ENCODE peak calls at places on chromosomes 4 and X, in four cellular contexts. P, L, R and A are unnamed samples.

GRCh38 chr4:131644619-131645018 is 1504.5 kb upstream of the PCDH10 start:
- DNase-seq in P (no peak), L (no peak), R (peak; percentile 11), A (no peak)

GRCh38 chr4:2251073-2251794 is 9.3 kb upstream of the HAUS3 start:
- DNase-seq in P (peak; percentile 81), L (peak; percentile 50), R (peak; percentile 1), A (no peak)

GRCh38 chrX:19709812-19710518 is 177.4 kb downstream of the SH3KBP1 start:
- DNase-seq in P (no peak), L (no peak), R (no peak), A (no peak)

GRCh38 chrX:67384403-67384802 is 159.4 kb upstream of the AR start:
- DNase-seq in P (no peak), L (no peak), R (no peak), A (no peak)

GRCh38 chr4:84985952-84986351 is 19.5 kb upstream of the WDFY3 start:
- DNase-seq in P (no peak), L (no peak), R (no peak), A (no peak)

GRCh38 chr4:123113193-123113592 is 190.8 kb upstream of the NUDT6 start:
- DNase-seq in P (no peak), L (no peak), R (no peak), A (no peak)

GRCh38 chrX:46757052-46757451 is 1.9 kb downstream of the SLC9A7 start:
- DNase-seq in P (no peak), L (no peak), R (no peak), A (no peak)

GRCh38 chr4:25814323-25814722 is 48.5 kb downstream of the SEL1L3 start:
- DNase-seq in P (peak; percentile 86), L (peak; percentile 57), R (no peak), A (no peak)

GRCh38 chrX:16970977-16971376 is 24.5 kb downstream of the REPS2 start:
- DNase-seq in P (no peak), L (no peak), R (no peak), A (no peak)

GRCh38 chrX:150767045-150767395 is 73.8 kb downstream of the MTMR1 start:
- DNase-seq in P (peak; percentile 83), L (no peak), R (no peak), A (no peak)

DNA sequence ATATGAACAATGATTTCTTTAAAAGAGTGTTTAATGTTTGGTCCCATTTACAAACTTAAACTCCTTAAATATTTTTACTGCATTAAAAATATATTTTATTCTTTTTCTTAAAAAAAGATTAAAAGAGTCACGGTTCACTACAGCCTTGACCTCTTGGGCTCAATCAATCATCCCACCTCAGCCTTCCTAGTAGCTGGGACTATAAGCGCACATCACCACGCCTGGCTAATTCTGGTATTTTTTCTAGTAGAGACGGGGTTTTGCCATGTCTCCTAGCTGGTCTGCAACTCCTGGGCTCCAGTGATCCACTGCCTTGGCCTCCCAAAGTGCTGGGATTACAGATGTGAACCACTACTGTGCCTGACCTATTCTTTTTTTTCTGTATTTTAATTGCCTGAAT is 104.7 kb upstream of the TLR2 start:
- DNase-seq in P (no peak), L (no peak), R (no peak), A (no peak)
- TF ChIP-seq CTCF in P (no peak), L (no peak), R (no peak), A (no peak)

GRCh38 chr4:1233641-1234277 is 15.2 kb downstream of the CTBP1 start:
- DNase-seq in P (no peak), L (peak; percentile 64), R (no peak), A (no peak)
- TF ChIP-seq CTCF in P (no peak), L (no peak), R (no peak), A (no peak)

GRCh38 chrX:11672213-11672612 is 6.5 kb upstream of the ARHGAP6 start:
- DNase-seq in P (no peak), L (no peak), R (no peak), A (no peak)

GRCh38 chrX:11683057-11683456 is 17.3 kb upstream of the ARHGAP6 start:
- DNase-seq in P (no peak), L (no peak), R (no peak), A (no peak)

DNA sequence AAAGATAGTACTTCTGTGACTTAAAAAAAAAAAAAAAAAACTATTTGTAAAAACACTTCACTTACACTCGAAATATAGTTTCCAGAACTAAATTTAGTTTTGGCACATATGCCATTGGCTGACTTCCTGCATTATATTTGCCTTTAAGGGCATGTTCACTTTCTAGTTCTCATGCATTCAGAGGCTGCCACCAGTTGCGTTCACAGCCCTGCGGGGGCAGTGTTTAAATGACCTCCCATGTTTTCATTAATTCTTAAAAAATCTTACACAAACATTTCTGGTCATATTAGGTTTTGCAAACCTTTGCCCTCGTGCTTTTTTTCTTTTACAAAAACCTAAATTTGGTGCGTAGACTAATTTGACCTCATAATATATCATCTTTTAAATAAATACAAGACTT is 12.5 kb upstream of the ARHGAP6 start:
- DNase-seq in P (no peak), L (no peak), R (no peak), A (no peak)
- TF ChIP-seq CTCF in P (no peak), L (peak; percentile 35), R (peak; percentile 29), A (peak; percentile 23)

DNA sequence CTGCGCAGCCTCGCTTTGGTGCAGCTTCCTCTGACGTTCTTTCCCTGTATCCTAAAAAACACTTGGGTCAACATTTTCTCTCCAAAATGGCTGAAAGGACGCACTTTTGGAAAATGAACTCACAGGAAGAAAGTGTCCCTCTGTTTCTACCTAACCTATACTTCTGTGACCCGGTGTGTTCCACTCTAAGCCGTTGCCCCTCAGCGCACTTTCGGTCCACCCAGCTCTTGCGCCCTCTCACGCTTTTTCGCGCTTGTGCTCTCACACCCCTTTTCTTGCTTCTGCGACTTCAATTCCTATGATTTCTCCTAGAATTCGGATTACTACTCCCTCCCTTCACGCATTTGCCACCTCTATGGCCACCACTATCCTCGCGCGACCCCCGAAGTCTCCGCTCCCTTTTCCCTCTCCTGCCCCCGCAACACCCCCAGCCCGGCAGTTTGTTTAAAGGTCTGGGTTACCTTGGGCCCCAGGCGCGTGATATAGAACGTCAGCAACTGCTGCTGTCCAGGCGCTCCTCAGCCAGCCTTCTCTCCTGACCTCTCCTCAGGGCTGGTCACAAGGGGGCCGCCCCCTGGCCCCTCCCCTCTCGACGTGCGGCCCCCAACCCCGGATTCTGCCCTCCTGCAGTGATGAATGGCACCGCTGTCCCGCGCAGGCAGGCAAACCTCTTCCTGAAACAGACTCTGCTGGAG is at the start of gene USP51:
- DNase-seq in P (peak; percentile 85), L (peak; percentile 56), R (peak; percentile 46), A (peak; percentile 40)
- TF ChIP-seq CTCF in P (no peak), L (no peak), R (no peak), A (no peak)

GRCh38 chr4:143262838-143263237 is 73.8 kb upstream of the GAB1 start:
- DNase-seq in P (no peak), L (no peak), R (no peak), A (no peak)
- TF ChIP-seq CTCF in P (no peak), L (no peak), R (no peak), A (no peak)

DNA sequence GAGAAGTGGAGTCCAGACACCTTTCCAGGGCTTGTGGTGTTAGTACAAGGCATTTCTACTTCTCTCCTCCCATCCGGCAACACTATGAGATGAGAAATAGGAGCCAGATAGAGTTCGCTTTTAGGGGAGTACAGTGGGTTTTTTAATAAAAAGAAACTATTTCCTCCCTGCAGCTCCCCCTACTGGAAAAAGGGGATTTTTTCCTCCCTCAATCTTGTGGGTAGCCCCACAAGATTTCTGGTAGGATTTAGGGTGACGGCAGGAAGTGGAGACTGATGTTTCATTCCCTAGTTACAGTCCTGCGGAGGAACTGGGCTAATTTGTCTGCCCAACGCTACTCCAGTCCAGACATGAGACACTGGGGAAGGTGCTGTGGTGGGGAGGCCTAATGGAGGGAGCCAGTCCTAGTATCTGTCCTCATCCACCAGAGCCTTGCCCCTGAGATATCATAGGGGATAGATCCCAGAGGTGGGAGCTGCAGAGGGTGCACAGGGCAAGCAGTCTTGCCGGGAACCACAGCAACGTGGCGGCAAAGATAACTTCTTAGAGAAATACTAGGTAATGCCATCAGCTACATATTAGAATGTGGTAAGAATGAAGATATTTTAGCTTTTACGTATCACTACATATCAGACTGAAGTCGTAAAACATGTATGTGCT is 45.6 kb upstream of the PRKG2 start:
- DNase-seq in P (no peak), L (no peak), R (no peak), A (no peak)
- TF ChIP-seq CTCF in P (no peak), L (no peak), R (peak; percentile 2), A (peak; percentile 32)

GRCh38 chrX:38304010-38304409 is 23.3 kb downstream of the RPGR start:
- DNase-seq in P (no peak), L (no peak), R (peak; percentile 6), A (no peak)
- TF ChIP-seq CTCF in P (no peak), L (no peak), R (peak; percentile 36), A (no peak)